ENCODE peak calls at places on chromosomes 2 and 18, in seven cellular contexts. P, G, Z, E, T, C and R are unnamed samples.

GRCh38 chr2:127411609-127412370 is 6.4 kb upstream of the PROC start:
- DNase-seq in T (no peak), E (no peak), P (no peak), G (no peak), Z (no peak), C (peak), R (no peak)

GRCh38 chr2:239630618-239631286 is 229.9 kb upstream of the HDAC4 start:
- DNase-seq in E (peak), P (no peak), T (no peak), C (peak), G (peak), Z (no peak), R (peak)

GRCh38 chr2:129469389-129469788 is 510.1 kb upstream of the RAB6C start:
- DNase-seq in P (no peak), T (no peak), G (no peak), C (no peak), Z (no peak), E (no peak), R (no peak)

GRCh38 chr2:44553456-44553855 is 191.7 kb downstream of the CAMKMT start:
- DNase-seq in G (no peak), Z (no peak), C (peak), E (peak), T (no peak), P (no peak), R (no peak)

GRCh38 chr2:208827109-208827508 is 420.5 kb downstream of the PTH2R start:
- DNase-seq in C (no peak), Z (no peak), E (no peak), P (no peak), T (no peak), G (no peak), R (no peak)

GRCh38 chr2:72367530-72368225 is 220.0 kb upstream of the CYP26B1 start:
- DNase-seq in C (peak), T (peak), Z (peak), G (peak), E (peak), P (no peak), R (peak)

GRCh38 chr2:54508521-54508920 is 52.4 kb downstream of the SPTBN1 start:
- DNase-seq in T (no peak), Z (no peak), E (no peak), C (no peak), P (no peak), G (no peak), R (no peak)

GRCh38 chr2:72745679-72746368 is 80.0 kb downstream of the EXOC6B start:
- DNase-seq in C (peak), T (no peak), G (peak), Z (peak), P (peak), E (peak), R (peak)

GRCh38 chr2:111186123-111186715 is 65.5 kb downstream of the BCL2L11 start:
- DNase-seq in C (no peak), G (no peak), P (no peak), E (no peak), Z (no peak), T (no peak), R (no peak)

GRCh38 chr2:26274058-26274613 is 29.4 kb downstream of the HADHB start:
- DNase-seq in E (peak), G (peak), P (no peak), C (peak), T (peak), Z (no peak), R (peak)

GRCh38 chr2:29209551-29209950 is 94.3 kb downstream of the CLIP4 start:
- DNase-seq in C (no peak), P (no peak), T (no peak), Z (no peak), G (no peak), E (no peak), R (no peak)

GRCh38 chr18:72460210-72460680 is 83.9 kb downstream of the CBLN2 start:
- DNase-seq in C (no peak), G (peak), Z (no peak), T (no peak), E (peak), P (no peak), R (peak)

GRCh38 chr2:97718051-97718882 is 4.9 kb downstream of the ZAP70 start:
- DNase-seq in P (peak), E (no peak), T (no peak), Z (no peak), G (no peak), C (no peak), R (no peak)

GRCh38 chr2:101396352-101396717 is 9.0 kb upstream of the CREG2 start:
- DNase-seq in P (no peak), G (peak), T (no peak), C (peak), E (peak), Z (no peak), R (peak)

GRCh38 chr18:2825613-2826205 is 21.1 kb upstream of the EMILIN2 start:
- DNase-seq in P (no peak), T (no peak), C (no peak), G (no peak), E (no peak), Z (no peak), R (no peak)

GRCh38 chr18:11512096-11513030 is 97.0 kb upstream of the SLC35G4 start:
- DNase-seq in Z (peak), T (no peak), P (no peak), E (peak), C (peak), G (no peak), R (no peak)

GRCh38 chr2:26968001-26968400 is 2.4 kb upstream of the MAPRE3 start:
- DNase-seq in E (no peak), T (no peak), C (no peak), P (no peak), G (no peak), Z (no peak), R (no peak)

GRCh38 chr2:149703281-149703680 is 115.7 kb upstream of the MMADHC start:
- DNase-seq in C (peak), T (no peak), E (no peak), G (no peak), P (no peak), Z (no peak), R (no peak)

GRCh38 chr2:10267036-10267435 is 35.7 kb upstream of the HPCAL1 start:
- DNase-seq in C (no peak), Z (no peak), G (no peak), T (no peak), E (no peak), P (no peak), R (no peak)

GRCh38 chr2:84458436-84459027 is 548 bp downstream of the SUCLG1 start:
- DNase-seq in C (peak), Z (peak), P (peak), T (peak), G (no peak), E (peak), R (no peak)

DNA sequence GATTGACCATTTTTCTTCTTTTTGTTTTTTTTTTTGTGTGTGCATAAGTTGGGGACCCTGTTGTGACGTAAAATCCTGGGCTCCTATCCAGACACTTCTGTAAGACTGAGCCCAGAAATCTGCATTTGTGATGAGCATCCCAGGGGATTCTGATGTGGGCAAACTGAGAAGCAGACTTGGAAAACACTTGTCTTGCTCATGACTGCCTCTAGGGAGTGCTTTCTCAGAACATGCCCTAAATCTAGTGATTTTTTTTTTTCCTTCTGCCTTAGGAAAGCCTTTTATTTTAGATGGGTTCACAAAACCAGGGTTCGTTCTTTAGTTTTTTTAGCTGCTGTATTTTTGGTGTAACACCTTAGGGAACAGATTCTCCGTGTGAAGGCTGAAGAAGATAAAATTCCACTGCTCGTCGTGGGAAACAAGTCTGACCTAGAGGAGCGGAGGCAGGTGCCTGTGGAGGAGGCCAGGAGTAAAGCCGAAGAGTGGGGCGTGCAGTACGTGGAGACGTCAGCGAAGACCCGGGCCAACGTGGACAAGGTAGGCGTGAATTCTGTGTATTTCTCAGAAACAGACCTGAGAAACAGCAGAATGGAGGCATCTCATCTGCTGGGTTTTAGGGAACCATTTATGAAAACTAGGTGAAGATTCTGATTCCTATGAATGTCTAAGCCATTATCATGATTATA is 36.7 kb downstream of the RALB start:
- DNase-seq in C (peak), G (no peak), P (no peak), T (no peak), Z (no peak), E (no peak), R (no peak)
- TF ChIP-seq CTCF in C (peak), G (peak), P (peak), T (no peak), Z (peak), E (peak), R (no peak)

GRCh38 chr18:35143615-35144596 is 96.9 kb upstream of the ZNF397 start:
- DNase-seq in C (peak), G (peak), E (peak), Z (peak), T (peak), P (peak), R (peak)
- TF ChIP-seq CTCF in C (peak), G (peak), E (peak), Z (peak), T (peak), P (peak), R (peak)

GRCh38 chr2:3742743-3743142 is 39.4 kb downstream of the DCDC2C start:
- DNase-seq in T (no peak), E (no peak), G (no peak), C (no peak), P (no peak), Z (no peak), R (no peak)

GRCh38 chr2:3739313-3739712 is 35.9 kb downstream of the DCDC2C start:
- DNase-seq in Z (no peak), E (no peak), T (no peak), G (no peak), C (no peak), P (no peak), R (no peak)

GRCh38 chr2:3741372-3741771 is 38.0 kb downstream of the DCDC2C start:
- DNase-seq in C (no peak), E (no peak), T (no peak), P (no peak), Z (no peak), G (no peak), R (no peak)

GRCh38 chr2:3743951-3744555 is 40.7 kb downstream of the DCDC2C start:
- DNase-seq in P (no peak), G (no peak), E (no peak), T (no peak), C (no peak), Z (no peak), R (no peak)

DNA sequence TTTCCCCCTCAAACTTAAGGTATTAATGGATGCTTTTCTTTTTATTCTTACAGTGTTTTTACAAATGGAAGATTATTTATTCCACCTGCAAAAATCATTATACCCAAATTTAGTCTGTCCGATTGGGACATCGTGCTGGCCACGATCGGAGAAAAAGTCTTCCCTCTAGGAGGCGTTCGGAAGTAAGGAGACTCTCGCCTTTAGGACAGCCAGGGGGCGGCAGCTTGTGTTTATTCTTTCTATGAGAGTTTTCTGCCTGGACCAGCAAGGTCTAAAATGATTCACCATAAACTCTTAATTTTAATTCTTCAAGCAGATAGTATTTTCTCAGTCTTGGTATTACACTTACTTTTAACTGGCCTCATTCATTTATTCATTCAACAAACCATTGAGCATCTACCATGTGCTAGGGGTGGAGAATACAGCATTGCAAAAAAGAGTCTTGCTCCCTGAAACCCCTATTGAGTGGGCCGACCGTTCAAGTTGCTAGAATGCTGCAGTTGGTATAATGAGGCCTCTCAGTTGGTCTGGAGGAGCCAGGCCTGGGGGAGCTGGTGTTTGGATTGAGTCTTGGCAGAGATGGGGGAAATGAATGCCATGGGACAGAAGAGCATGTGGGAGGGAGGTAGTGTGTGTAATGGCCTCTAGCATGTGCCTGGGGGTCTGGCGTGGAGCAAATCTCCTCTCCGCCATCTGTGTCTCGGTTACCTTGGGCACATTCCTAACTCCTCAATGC is 38.7 kb downstream of the DCDC2C start:
- DNase-seq in P (no peak), Z (peak), T (no peak), E (no peak), C (no peak), G (no peak), R (no peak)
- TF ChIP-seq CTCF in P (no peak), Z (peak), T (no peak), E (no peak), C (no peak), G (no peak), R (no peak)

GRCh38 chr2:96138146-96139145 is at the start of gene ASTL:
- DNase-seq in C (peak), T (peak), E (peak), Z (peak), P (peak), G (no peak), R (no peak)
- TF ChIP-seq CTCF in C (peak), T (peak), E (peak), Z (peak), P (peak), G (peak), R (peak)

DNA sequence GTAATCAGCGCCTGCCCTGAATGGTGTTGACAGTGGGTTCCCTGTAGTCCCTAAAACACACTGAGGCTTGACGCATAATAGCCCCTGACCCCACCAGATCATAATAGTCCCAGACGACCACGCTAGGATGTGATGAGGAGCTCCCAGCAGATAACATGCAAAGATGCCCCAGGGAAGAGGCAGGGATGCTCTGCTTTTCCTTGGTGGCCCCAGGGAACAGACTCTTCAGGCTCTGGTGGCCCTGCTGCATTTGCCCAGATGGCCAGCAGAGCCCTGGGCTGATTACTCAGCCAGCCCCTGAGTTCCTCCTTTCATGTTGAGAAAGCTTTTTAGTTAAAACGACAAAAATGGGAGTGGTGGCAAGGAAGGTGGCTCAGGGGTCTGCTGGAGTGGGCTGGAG is 5.9 kb upstream of the NCKAP5 start:
- DNase-seq in G (no peak), C (no peak), T (no peak), P (no peak), E (no peak), Z (no peak), R (no peak)
- TF ChIP-seq CTCF in G (no peak), C (no peak), T (no peak), P (no peak), E (no peak), Z (no peak), R (no peak)